ENCODE peak calls at places on chromosomes 6 and 20, in seven cellular contexts. Z is brain microvascular endothelial cell; I is globus pallidus; R is iPS DF 6.9; Q is activated CD4-positive, alpha-beta T cell treated with anti-CD3 and anti-CD28 coated beads, Interleukin-2, amount 50 U/mL, for 48 hours; K is activated naive CD4-positive, alpha-beta T cell; O is OCI-LY7. U is an unnamed sample.
A peak's percentile ranks its signal among the peaks of the same experiment; 100 is the strongest.

GRCh38 chr20:23446505-23446904 is 6.2 kb downstream of the CST11 start:
- DNase-seq in R (peak; percentile 52), I (peak; percentile 80), O (peak; percentile 45), Z (peak; percentile 78), Q (peak; percentile 56), K (no peak), U (peak; percentile 14)

GRCh38 chr6:161038229-161039003 is 46.8 kb downstream of the MAP3K4 start:
- DNase-seq in Q (no peak), O (no peak), Z (peak; percentile 87), R (no peak), I (no peak), K (no peak), U (peak; percentile 40)

GRCh38 chr6:12716298-12716853 is at the start of gene PHACTR1:
- DNase-seq in K (no peak), R (no peak), Q (no peak), O (no peak), I (no peak), Z (no peak), U (no peak)

GRCh38 chr6:170094686-170095272 is 196.1 kb downstream of the DLL1 start:
- DNase-seq in O (no peak), I (no peak), K (no peak), R (no peak), Q (no peak), Z (no peak), U (no peak)

GRCh38 chr20:11753155-11753554 is 164.5 kb upstream of the BTBD3 start:
- DNase-seq in O (no peak), Z (no peak), K (no peak), I (no peak), Q (no peak), R (no peak), U (no peak)

GRCh38 chr6:106383573-106383972 is 23.1 kb downstream of the CRYBG1 start:
- DNase-seq in Z (no peak), K (no peak), R (no peak), I (no peak), Q (no peak), O (no peak), U (no peak)

GRCh38 chr20:48457261-48458002 is 370.4 kb downstream of the PREX1 start:
- DNase-seq in Z (no peak), O (no peak), I (no peak), K (no peak), Q (no peak), R (no peak), U (no peak)

GRCh38 chr20:15867017-15867416 is 706.2 kb downstream of the KIF16B start:
- DNase-seq in Z (no peak), R (no peak), I (no peak), K (no peak), O (no peak), Q (no peak), U (no peak)

GRCh38 chr20:49323622-49324238 is 45.9 kb upstream of the ZNFX1 start:
- DNase-seq in I (no peak), O (peak; percentile 52), K (no peak), R (no peak), Q (peak; percentile 24), Z (peak; percentile 78), U (peak; percentile 91)

GRCh38 chr6:151303231-151303630 is 63.5 kb downstream of the AKAP12 start:
- DNase-seq in Q (no peak), K (no peak), Z (no peak), O (no peak), R (no peak), I (no peak), U (no peak)

GRCh38 chr20:21272279-21272678 is 30.9 kb upstream of the XRN2 start:
- DNase-seq in Q (no peak), K (no peak), Z (no peak), I (no peak), R (no peak), O (no peak), U (no peak)

GRCh38 chr20:12153616-12154015 is 235.9 kb downstream of the BTBD3 start:
- DNase-seq in O (no peak), Q (no peak), I (no peak), R (no peak), Z (no peak), K (no peak), U (no peak)

GRCh38 chr6:148247386-148248063 is 95.1 kb upstream of the SASH1 start:
- DNase-seq in Q (no peak), O (no peak), K (no peak), R (no peak), I (no peak), Z (no peak), U (no peak)

GRCh38 chr20:17558154-17558940 is 11.5 kb upstream of the DSTN start:
- DNase-seq in I (no peak), Q (peak; percentile 43), R (no peak), K (no peak), Z (peak; percentile 87), O (no peak), U (peak; percentile 79)

GRCh38 chr20:51220293-51220706 is 197.4 kb upstream of the KCNG1 start:
- DNase-seq in K (peak; percentile 35), I (peak; percentile 9), R (peak; percentile 47), Q (peak; percentile 67), O (peak; percentile 24), Z (no peak), U (peak; percentile 89)

GRCh38 chr6:139060332-139060731 is 31.8 kb downstream of the ABRACL start:
- DNase-seq in Q (peak; percentile 2), O (no peak), R (no peak), I (no peak), Z (peak; percentile 55), K (no peak), U (no peak)

GRCh38 chr20:38109657-38110524 is 55.2 kb downstream of the TGM2 start:
- DNase-seq in Z (peak; percentile 99), R (no peak), Q (no peak), I (no peak), K (no peak), O (no peak), U (peak; percentile 98)

GRCh38 chr20:60266184-60266823 is 308.1 kb downstream of the CDH26 start:
- DNase-seq in Q (no peak), Z (no peak), I (no peak), O (no peak), K (peak; percentile 0), R (no peak), U (no peak)

GRCh38 chr20:9235518-9235917 is 166.6 kb downstream of the PLCB4 start:
- DNase-seq in R (no peak), Z (peak; percentile 16), K (no peak), O (no peak), Q (no peak), I (no peak), U (peak; percentile 23)

GRCh38 chr20:36507746-36508145 is 33.6 kb upstream of the MYL9 start:
- DNase-seq in Q (no peak), K (no peak), R (no peak), Z (no peak), I (no peak), O (no peak), U (no peak)

GRCh38 chr6:13457577-13457976 is 29.8 kb downstream of the GFOD1 start:
- DNase-seq in O (no peak), R (no peak), I (no peak), Z (no peak), Q (no peak), K (no peak), U (no peak)

GRCh38 chr20:60192351-60192750 is 234.1 kb downstream of the CDH26 start:
- DNase-seq in K (no peak), I (no peak), R (no peak), Z (no peak), O (no peak), Q (no peak), U (no peak)

GRCh38 chr6:149097794-149098193 is 219.7 kb upstream of the TAB2 start:
- DNase-seq in K (no peak), Q (no peak), O (no peak), I (no peak), R (no peak), Z (no peak), U (no peak)

GRCh38 chr6:125918681-125919566 is 37.6 kb upstream of the HINT3 start:
- DNase-seq in R (no peak), K (no peak), I (peak; percentile 38), Q (peak; percentile 34), O (no peak), Z (peak; percentile 85), U (peak; percentile 45)

GRCh38 chr20:34249291-34249690 is 8.1 kb downstream of the ASIP start:
- DNase-seq in O (no peak), K (no peak), Z (peak; percentile 41), R (no peak), Q (no peak), I (no peak), U (no peak)

GRCh38 chr20:24741673-24742072 is 207.4 kb upstream of the CST7 start:
- DNase-seq in I (no peak), Z (no peak), R (no peak), Q (no peak), O (no peak), K (no peak), U (no peak)

GRCh38 chr6:88804701-88805100 is 158.7 kb downstream of the RNGTT start:
- DNase-seq in Z (no peak), K (no peak), O (no peak), Q (no peak), I (no peak), R (no peak), U (no peak)

GRCh38 chr6:22221630-22222029 is 75.2 kb downstream of the PRL start:
- DNase-seq in K (no peak), Z (no peak), O (no peak), R (peak; percentile 18), I (no peak), Q (no peak), U (no peak)

GRCh38 chr20:51752343-51752951 is 15.7 kb downstream of the ATP9A start:
- DNase-seq in K (no peak), I (no peak), O (no peak), R (no peak), Z (peak; percentile 55), Q (no peak), U (peak; percentile 83)

GRCh38 chr20:5024982-5025381 is 23.7 kb upstream of the SLC23A2 start:
- DNase-seq in Z (no peak), O (no peak), K (no peak), I (no peak), Q (no peak), R (no peak), U (no peak)

GRCh38 chr6:15330174-15330934 is 84.5 kb downstream of the JARID2 start:
- DNase-seq in O (no peak), K (no peak), Z (no peak), R (no peak), I (no peak), Q (no peak), U (no peak)

GRCh38 chr6:10409766-10410209 is 5.1 kb downstream of the TFAP2A start:
- DNase-seq in O (no peak), I (no peak), Z (no peak), K (no peak), Q (no peak), R (no peak), U (no peak)

GRCh38 chr6:28953039-28953872 is 29.5 kb upstream of the TRIM27 start:
- DNase-seq in I (no peak), K (peak; percentile 14), R (no peak), Z (peak; percentile 69), Q (peak; percentile 67), O (peak; percentile 74), U (no peak)

GRCh38 chr20:33790571-33790970 is 20.6 kb upstream of the CHMP4B start:
- DNase-seq in O (no peak), K (no peak), Z (no peak), R (no peak), Q (no peak), I (no peak), U (no peak)

GRCh38 chr20:60648556-60648955 is 603.5 kb upstream of the CDH4 start:
- DNase-seq in I (no peak), O (no peak), R (no peak), Z (no peak), K (no peak), Q (no peak), U (no peak)

GRCh38 chr6:149150999-149151398 is 166.5 kb upstream of the TAB2 start:
- DNase-seq in Q (no peak), R (no peak), K (no peak), Z (no peak), O (no peak), I (no peak), U (no peak)

GRCh38 chr6:3549314-3549940 is 92.6 kb upstream of the SLC22A23 start:
- DNase-seq in O (no peak), K (no peak), I (no peak), Q (no peak), R (no peak), Z (no peak), U (no peak)

U was measured in HTR-8/SVneo.